ENCODE peak calls at places on chromosomes 7 and 10, in seven cellular contexts. One of them, this sample, is unnamed.

GRCh38 chr10:69629897-69630650 is at the start of gene FAM241B:
- DNase-seq in ELF-1: peak; percentile 73
- DNase-seq in iPS-NIHi11: peak; percentile 98
- DNase-seq in HTR-8/SVneo: peak; percentile 73
- DNase-seq in renal cortical epithelial cell: peak; percentile 31
- DNase-seq in activated CD8-positive, alpha-beta memory T cell treated with anti-CD3 and anti-CD28 coated beads for 48 hours: peak; percentile 78
- DNase-seq in NCI-H1436: peak; percentile 66
- DNase-seq in this sample: peak; percentile 97

GRCh38 chr7:1059200-1060091 is 15.1 kb downstream of the GPR146 start:
- DNase-seq in ELF-1: peak; percentile 89
- DNase-seq in iPS-NIHi11: peak; percentile 88
- DNase-seq in HTR-8/SVneo: no peak
- DNase-seq in renal cortical epithelial cell: peak; percentile 9
- DNase-seq in activated CD8-positive, alpha-beta memory T cell treated with anti-CD3 and anti-CD28 coated beads for 48 hours: no peak
- DNase-seq in NCI-H1436: no peak
- DNase-seq in this sample: peak; percentile 98

GRCh38 chr10:85621562-85621961 is 745.0 kb downstream of the GRID1 start:
- DNase-seq in ELF-1: no peak
- DNase-seq in iPS-NIHi11: no peak
- DNase-seq in HTR-8/SVneo: no peak
- DNase-seq in renal cortical epithelial cell: no peak
- DNase-seq in activated CD8-positive, alpha-beta memory T cell treated with anti-CD3 and anti-CD28 coated beads for 48 hours: no peak
- DNase-seq in NCI-H1436: no peak
- DNase-seq in this sample: no peak

GRCh38 chr7:17507717-17508116 is 209.3 kb downstream of the AHR start:
- DNase-seq in ELF-1: no peak
- DNase-seq in iPS-NIHi11: no peak
- DNase-seq in HTR-8/SVneo: no peak
- DNase-seq in renal cortical epithelial cell: no peak
- DNase-seq in activated CD8-positive, alpha-beta memory T cell treated with anti-CD3 and anti-CD28 coated beads for 48 hours: no peak
- DNase-seq in NCI-H1436: no peak
- DNase-seq in this sample: no peak

GRCh38 chr10:14185501-14186045 is 145.2 kb downstream of the FRMD4A start:
- DNase-seq in ELF-1: peak; percentile 97
- DNase-seq in iPS-NIHi11: peak; percentile 49
- DNase-seq in HTR-8/SVneo: no peak
- DNase-seq in renal cortical epithelial cell: peak; percentile 57
- DNase-seq in activated CD8-positive, alpha-beta memory T cell treated with anti-CD3 and anti-CD28 coated beads for 48 hours: peak; percentile 44
- DNase-seq in NCI-H1436: no peak
- DNase-seq in this sample: peak; percentile 53

GRCh38 chr10:49241365-49241764 is 53.2 kb upstream of the TMEM273 start:
- DNase-seq in ELF-1: no peak
- DNase-seq in iPS-NIHi11: no peak
- DNase-seq in HTR-8/SVneo: no peak
- DNase-seq in renal cortical epithelial cell: no peak
- DNase-seq in activated CD8-positive, alpha-beta memory T cell treated with anti-CD3 and anti-CD28 coated beads for 48 hours: no peak
- DNase-seq in NCI-H1436: no peak
- DNase-seq in this sample: no peak

GRCh38 chr10:33122014-33122788 is 164.2 kb upstream of the ITGB1 start:
- DNase-seq in ELF-1: no peak
- DNase-seq in iPS-NIHi11: no peak
- DNase-seq in HTR-8/SVneo: no peak
- DNase-seq in renal cortical epithelial cell: peak; percentile 22
- DNase-seq in activated CD8-positive, alpha-beta memory T cell treated with anti-CD3 and anti-CD28 coated beads for 48 hours: no peak
- DNase-seq in NCI-H1436: no peak
- DNase-seq in this sample: no peak

GRCh38 chr7:23696916-23697441 is 13.0 kb upstream of the STK31 start:
- DNase-seq in ELF-1: peak; percentile 84
- DNase-seq in iPS-NIHi11: peak; percentile 74
- DNase-seq in HTR-8/SVneo: peak; percentile 66
- DNase-seq in renal cortical epithelial cell: peak; percentile 49
- DNase-seq in activated CD8-positive, alpha-beta memory T cell treated with anti-CD3 and anti-CD28 coated beads for 48 hours: peak; percentile 18
- DNase-seq in NCI-H1436: no peak
- DNase-seq in this sample: peak; percentile 82

GRCh38 chr7:127587663-127588018 is 570 bp upstream of the ARF5 start:
- DNase-seq in ELF-1: no peak
- DNase-seq in iPS-NIHi11: no peak
- DNase-seq in HTR-8/SVneo: no peak
- DNase-seq in renal cortical epithelial cell: no peak
- DNase-seq in activated CD8-positive, alpha-beta memory T cell treated with anti-CD3 and anti-CD28 coated beads for 48 hours: no peak
- DNase-seq in NCI-H1436: no peak
- DNase-seq in this sample: no peak

GRCh38 chr10:47450442-47450841 is 33.5 kb downstream of the ANXA8 start:
- DNase-seq in ELF-1: no peak
- DNase-seq in iPS-NIHi11: no peak
- DNase-seq in HTR-8/SVneo: no peak
- DNase-seq in renal cortical epithelial cell: no peak
- DNase-seq in activated CD8-positive, alpha-beta memory T cell treated with anti-CD3 and anti-CD28 coated beads for 48 hours: no peak
- DNase-seq in NCI-H1436: no peak
- DNase-seq in this sample: no peak

GRCh38 chr10:113045155-113046055 is 95.4 kb downstream of the TCF7L2 start:
- DNase-seq in ELF-1: no peak
- DNase-seq in iPS-NIHi11: no peak
- DNase-seq in HTR-8/SVneo: no peak
- DNase-seq in renal cortical epithelial cell: peak; percentile 95
- DNase-seq in activated CD8-positive, alpha-beta memory T cell treated with anti-CD3 and anti-CD28 coated beads for 48 hours: no peak
- DNase-seq in NCI-H1436: no peak
- DNase-seq in this sample: no peak

GRCh38 chr7:107742678-107743566 is 1.0 kb upstream of the CBLL1 start:
- DNase-seq in ELF-1: no peak
- DNase-seq in iPS-NIHi11: peak; percentile 59
- DNase-seq in HTR-8/SVneo: no peak
- DNase-seq in renal cortical epithelial cell: no peak
- DNase-seq in activated CD8-positive, alpha-beta memory T cell treated with anti-CD3 and anti-CD28 coated beads for 48 hours: peak; percentile 34
- DNase-seq in NCI-H1436: peak; percentile 70
- DNase-seq in this sample: peak; percentile 65

GRCh38 chr7:96503597-96503996 is 181.7 kb upstream of the SLC25A13 start:
- DNase-seq in ELF-1: no peak
- DNase-seq in iPS-NIHi11: no peak
- DNase-seq in HTR-8/SVneo: no peak
- DNase-seq in renal cortical epithelial cell: no peak
- DNase-seq in activated CD8-positive, alpha-beta memory T cell treated with anti-CD3 and anti-CD28 coated beads for 48 hours: no peak
- DNase-seq in NCI-H1436: no peak
- DNase-seq in this sample: no peak

GRCh38 chr10:118832242-118832651 is 77.5 kb upstream of the CACUL1 start:
- DNase-seq in ELF-1: no peak
- DNase-seq in iPS-NIHi11: no peak
- DNase-seq in HTR-8/SVneo: no peak
- DNase-seq in renal cortical epithelial cell: no peak
- DNase-seq in activated CD8-positive, alpha-beta memory T cell treated with anti-CD3 and anti-CD28 coated beads for 48 hours: no peak
- DNase-seq in NCI-H1436: no peak
- DNase-seq in this sample: no peak

GRCh38 chr10:17238445-17239275 is 10.6 kb downstream of the VIM start:
- DNase-seq in ELF-1: no peak
- DNase-seq in iPS-NIHi11: no peak
- DNase-seq in HTR-8/SVneo: no peak
- DNase-seq in renal cortical epithelial cell: peak; percentile 66
- DNase-seq in activated CD8-positive, alpha-beta memory T cell treated with anti-CD3 and anti-CD28 coated beads for 48 hours: no peak
- DNase-seq in NCI-H1436: no peak
- DNase-seq in this sample: no peak

GRCh38 chr10:133349577-133350011 is 2.4 kb downstream of the PRAP1 start:
- DNase-seq in ELF-1: no peak
- DNase-seq in iPS-NIHi11: no peak
- DNase-seq in HTR-8/SVneo: no peak
- DNase-seq in renal cortical epithelial cell: no peak
- DNase-seq in activated CD8-positive, alpha-beta memory T cell treated with anti-CD3 and anti-CD28 coated beads for 48 hours: no peak
- DNase-seq in NCI-H1436: no peak
- DNase-seq in this sample: no peak

GRCh38 chr10:87750001-87750651 is 67.9 kb downstream of the ATAD1 start:
- DNase-seq in ELF-1: no peak
- DNase-seq in iPS-NIHi11: no peak
- DNase-seq in HTR-8/SVneo: no peak
- DNase-seq in renal cortical epithelial cell: peak; percentile 97
- DNase-seq in activated CD8-positive, alpha-beta memory T cell treated with anti-CD3 and anti-CD28 coated beads for 48 hours: no peak
- DNase-seq in NCI-H1436: no peak
- DNase-seq in this sample: peak; percentile 4

GRCh38 chr7:70638381-70639128 is 493.4 kb upstream of the GALNT17 start:
- DNase-seq in ELF-1: no peak
- DNase-seq in iPS-NIHi11: no peak
- DNase-seq in HTR-8/SVneo: no peak
- DNase-seq in renal cortical epithelial cell: no peak
- DNase-seq in activated CD8-positive, alpha-beta memory T cell treated with anti-CD3 and anti-CD28 coated beads for 48 hours: no peak
- DNase-seq in NCI-H1436: no peak
- DNase-seq in this sample: no peak

GRCh38 chr7:104621332-104621731 is 292.9 kb downstream of the LHFPL3 start:
- DNase-seq in ELF-1: no peak
- DNase-seq in iPS-NIHi11: no peak
- DNase-seq in HTR-8/SVneo: no peak
- DNase-seq in renal cortical epithelial cell: no peak
- DNase-seq in activated CD8-positive, alpha-beta memory T cell treated with anti-CD3 and anti-CD28 coated beads for 48 hours: no peak
- DNase-seq in NCI-H1436: no peak
- DNase-seq in this sample: no peak

GRCh38 chr7:134367956-134368749 is 51.4 kb upstream of the SLC35B4 start:
- DNase-seq in ELF-1: no peak
- DNase-seq in iPS-NIHi11: no peak
- DNase-seq in HTR-8/SVneo: no peak
- DNase-seq in renal cortical epithelial cell: no peak
- DNase-seq in activated CD8-positive, alpha-beta memory T cell treated with anti-CD3 and anti-CD28 coated beads for 48 hours: no peak
- DNase-seq in NCI-H1436: no peak
- DNase-seq in this sample: no peak

GRCh38 chr10:26776258-26776657 is 78.8 kb downstream of the PDSS1 start:
- DNase-seq in ELF-1: no peak
- DNase-seq in iPS-NIHi11: no peak
- DNase-seq in HTR-8/SVneo: no peak
- DNase-seq in renal cortical epithelial cell: no peak
- DNase-seq in activated CD8-positive, alpha-beta memory T cell treated with anti-CD3 and anti-CD28 coated beads for 48 hours: no peak
- DNase-seq in NCI-H1436: no peak
- DNase-seq in this sample: no peak

GRCh38 chr10:60742512-60742911 is 35.8 kb upstream of the CDK1 start:
- DNase-seq in ELF-1: peak; percentile 27
- DNase-seq in iPS-NIHi11: no peak
- DNase-seq in HTR-8/SVneo: no peak
- DNase-seq in renal cortical epithelial cell: no peak
- DNase-seq in activated CD8-positive, alpha-beta memory T cell treated with anti-CD3 and anti-CD28 coated beads for 48 hours: no peak
- DNase-seq in NCI-H1436: no peak
- DNase-seq in this sample: no peak

GRCh38 chr10:122407375-122408125 is 33.0 kb downstream of the PLEKHA1 start:
- DNase-seq in ELF-1: no peak
- DNase-seq in iPS-NIHi11: no peak
- DNase-seq in HTR-8/SVneo: no peak
- DNase-seq in renal cortical epithelial cell: no peak
- DNase-seq in activated CD8-positive, alpha-beta memory T cell treated with anti-CD3 and anti-CD28 coated beads for 48 hours: no peak
- DNase-seq in NCI-H1436: no peak
- DNase-seq in this sample: no peak

GRCh38 chr7:159022238-159022993 is 122.3 kb downstream of the VIPR2 start:
- DNase-seq in ELF-1: no peak
- DNase-seq in iPS-NIHi11: no peak
- DNase-seq in HTR-8/SVneo: no peak
- DNase-seq in renal cortical epithelial cell: peak; percentile 15
- DNase-seq in activated CD8-positive, alpha-beta memory T cell treated with anti-CD3 and anti-CD28 coated beads for 48 hours: no peak
- DNase-seq in NCI-H1436: no peak
- DNase-seq in this sample: no peak

GRCh38 chr7:99143853-99144672 is at the start of gene SMURF1:
- DNase-seq in ELF-1: peak; percentile 65
- DNase-seq in iPS-NIHi11: peak; percentile 90
- DNase-seq in HTR-8/SVneo: peak; percentile 27
- DNase-seq in renal cortical epithelial cell: no peak
- DNase-seq in activated CD8-positive, alpha-beta memory T cell treated with anti-CD3 and anti-CD28 coated beads for 48 hours: peak; percentile 36
- DNase-seq in NCI-H1436: peak; percentile 68
- DNase-seq in this sample: peak; percentile 94

GRCh38 chr10:102645388-102645740 is 1.1 kb downstream of the TRIM8 start:
- DNase-seq in ELF-1: peak; percentile 71
- DNase-seq in iPS-NIHi11: no peak
- DNase-seq in HTR-8/SVneo: no peak
- DNase-seq in renal cortical epithelial cell: peak; percentile 85
- DNase-seq in activated CD8-positive, alpha-beta memory T cell treated with anti-CD3 and anti-CD28 coated beads for 48 hours: no peak
- DNase-seq in NCI-H1436: no peak
- DNase-seq in this sample: no peak

GRCh38 chr7:155222046-155222445 is 75.6 kb upstream of the INSIG1 start:
- DNase-seq in ELF-1: no peak
- DNase-seq in iPS-NIHi11: no peak
- DNase-seq in HTR-8/SVneo: no peak
- DNase-seq in renal cortical epithelial cell: no peak
- DNase-seq in activated CD8-positive, alpha-beta memory T cell treated with anti-CD3 and anti-CD28 coated beads for 48 hours: no peak
- DNase-seq in NCI-H1436: no peak
- DNase-seq in this sample: no peak

This sample was measured in H7.